ENCODE peak calls at places on chromosomes 16 and 17, in six cellular contexts. O is DMS79; E is ELR; S is stimulated activated CD4-positive, alpha-beta T cell treated with anti-CD3 and anti-CD28 coated beads, Interleukin-15, amount 100 ng/mL, for 24 hours; U is fibroblast of the conjunctiva; P is caudate nucleus. G is an unnamed sample.

GRCh38 chr16:68357521-68357922 is 46.7 kb downstream of the PRMT7 start:
- DNase-seq in O (no peak), E (no peak), S (no peak), U (no peak), P (no peak), G (no peak)

GRCh38 chr16:83925095-83925905 is 26.4 kb downstream of the MLYCD start:
- DNase-seq in O (no peak), E (no peak), S (no peak), U (no peak), P (no peak), G (no peak)

GRCh38 chr16:54998834-54999233 is 68.2 kb downstream of the IRX5 start:
- DNase-seq in O (no peak), E (no peak), S (no peak), U (no peak), P (no peak), G (no peak)

GRCh38 chr17:67554634-67555033 is 163.1 kb upstream of the NOL11 start:
- DNase-seq in O (no peak), E (no peak), S (no peak), U (no peak), P (no peak), G (no peak)

GRCh38 chr17:59840908-59841666 is 51.7 kb downstream of the TUBD1 start:
- DNase-seq in O (no peak), E (peak), S (peak), U (no peak), P (no peak), G (peak)

GRCh38 chr17:39027440-39028035 is 60.3 kb upstream of the FBXO47 start:
- DNase-seq in O (no peak), E (no peak), S (no peak), U (no peak), P (no peak), G (no peak)

GRCh38 chr16:11020792-11021440 is 76.6 kb downstream of the CLEC16A start:
- DNase-seq in O (no peak), E (no peak), S (no peak), U (peak), P (no peak), G (no peak)

GRCh38 chr17:8479431-8479947 is 43.8 kb downstream of the NDEL1 start:
- DNase-seq in O (no peak), E (peak), S (no peak), U (peak), P (peak), G (peak)

GRCh38 chr17:40345161-40346034 is 19.1 kb downstream of the GJD3 start:
- DNase-seq in O (no peak), E (peak), S (peak), U (no peak), P (peak), G (peak)

GRCh38 chr17:740240-741055 is 8.1 kb downstream of the TLCD3A start:
- DNase-seq in O (no peak), E (no peak), S (peak), U (no peak), P (no peak), G (no peak)

GRCh38 chr17:34798581-34798980 is 162.7 kb downstream of the CCT6B start:
- DNase-seq in O (no peak), E (no peak), S (no peak), U (no peak), P (no peak), G (no peak)

GRCh38 chr17:20256144-20256543 is 211.2 kb downstream of the LGALS9B start:
- DNase-seq in O (no peak), E (no peak), S (no peak), U (no peak), P (no peak), G (no peak)

GRCh38 chr16:23948949-23949392 is 113.2 kb downstream of the PRKCB start:
- DNase-seq in O (peak), E (no peak), S (peak), U (no peak), P (no peak), G (no peak)

GRCh38 chr16:70253291-70254094 is 1.8 kb upstream of the EXOSC6 start:
- DNase-seq in O (no peak), E (peak), S (peak), U (no peak), P (no peak), G (peak)

GRCh38 chr17:13222931-13223330 is 205.1 kb upstream of the ELAC2 start:
- DNase-seq in O (no peak), E (no peak), S (no peak), U (no peak), P (no peak), G (no peak)

GRCh38 chr16:24309222-24309905 is 53.2 kb downstream of the CACNG3 start:
- DNase-seq in O (no peak), E (peak), S (peak), U (no peak), P (peak), G (peak)

GRCh38 chr17:21513012-21513570 is 136.9 kb downstream of the KCNJ12 start:
- DNase-seq in O (no peak), E (peak), S (peak), U (peak), P (peak), G (peak)

GRCh38 chr16:66568355-66568754 is 2.1 kb downstream of the CMTM1 start:
- DNase-seq in O (no peak), E (peak), S (no peak), U (no peak), P (no peak), G (peak)

GRCh38 chr16:70561623-70562022 is 38.0 kb downstream of the SF3B3 start:
- DNase-seq in O (no peak), E (no peak), S (no peak), U (no peak), P (no peak), G (no peak)

GRCh38 chr17:38873646-38874380 is 4.0 kb downstream of the LASP1 start:
- DNase-seq in O (no peak), E (peak), S (no peak), U (no peak), P (no peak), G (no peak)

GRCh38 chr17:37856245-37856644 is 68.0 kb upstream of the TBC1D3K start:
- DNase-seq in O (no peak), E (no peak), S (no peak), U (no peak), P (no peak), G (no peak)

GRCh38 chr17:39923836-39924690 is 3.3 kb downstream of the ORMDL3 start:
- DNase-seq in O (no peak), E (peak), S (no peak), U (no peak), P (no peak), G (peak)

GRCh38 chr16:29663020-29663828 is at the start of gene SPN:
- DNase-seq in O (no peak), E (no peak), S (peak), U (no peak), P (no peak), G (no peak)

GRCh38 chr16:48115299-48115698 is 40.5 kb downstream of the ABCC12 start:
- DNase-seq in O (no peak), E (no peak), S (no peak), U (no peak), P (no peak), G (no peak)

GRCh38 chr16:89475144-89475543 is 15.2 kb downstream of the ANKRD11 start:
- DNase-seq in O (no peak), E (no peak), S (no peak), U (no peak), P (no peak), G (no peak)

GRCh38 chr17:37438141-37438540 is 31.5 kb downstream of the TADA2A start:
- DNase-seq in O (no peak), E (peak), S (no peak), U (no peak), P (no peak), G (no peak)

GRCh38 chr16:49440156-49441065 is 66.8 kb downstream of the C16orf78 start:
- DNase-seq in O (no peak), E (no peak), S (no peak), U (no peak), P (no peak), G (no peak)

GRCh38 chr17:66781135-66781534 is 53.8 kb upstream of the CACNG5 start:
- DNase-seq in O (no peak), E (no peak), S (no peak), U (no peak), P (no peak), G (no peak)

GRCh38 chr16:84485255-84486010 is 19.0 kb downstream of the MEAK7 start:
- DNase-seq in O (no peak), E (no peak), S (no peak), U (no peak), P (no peak), G (no peak)

GRCh38 chr17:73223626-73224616 is 31.1 kb downstream of the COG1 start:
- DNase-seq in O (no peak), E (no peak), S (no peak), U (no peak), P (no peak), G (no peak)

GRCh38 chr17:18947866-18948265 is 4.1 kb upstream of the SLC5A10 start:
- DNase-seq in O (no peak), E (no peak), S (no peak), U (no peak), P (no peak), G (no peak)

GRCh38 chr17:41505836-41506767 is 690 bp upstream of the KRT13 start:
- DNase-seq in O (no peak), E (no peak), S (no peak), U (no peak), P (no peak), G (no peak)

GRCh38 chr17:34706029-34706428 is 126.6 kb downstream of the TMEM132E start:
- DNase-seq in O (no peak), E (peak), S (peak), U (no peak), P (no peak), G (peak)

GRCh38 chr17:4072487-4073157 is 70.2 kb downstream of the ZZEF1 start:
- DNase-seq in O (no peak), E (peak), S (no peak), U (peak), P (no peak), G (peak)

GRCh38 chr17:81556175-81556691 is 4.1 kb upstream of the FAAP100 start:
- DNase-seq in O (no peak), E (peak), S (no peak), U (no peak), P (no peak), G (peak)

GRCh38 chr16:23710008-23710407 is 3.0 kb downstream of the ERN2 start:
- DNase-seq in O (no peak), E (no peak), S (no peak), U (no peak), P (no peak), G (no peak)

G was measured in EL.